ENCODE peak calls at places on chromosome 2, in four cellular contexts. One of them, this sample, is unnamed.
A peak's percentile ranks its signal among the peaks of the same experiment; 100 is the strongest.

GRCh38 chr2:12031871-12032270 is 285.4 kb downstream of the LPIN1 start:
- DNase-seq in GM12878: no peak
- DNase-seq in WTC11: no peak
- DNase-seq in SK-N-SH: no peak
- DNase-seq in this sample: no peak

GRCh38 chr2:60316381-60317028 is 236.9 kb downstream of the BCL11A start:
- DNase-seq in WTC11: no peak
- DNase-seq in SK-N-SH: no peak
- DNase-seq in GM12878: no peak
- DNase-seq in this sample: no peak

GRCh38 chr2:74831693-74832530 is 2.0 kb upstream of the HK2 start:
- DNase-seq in SK-N-SH: no peak
- DNase-seq in WTC11: no peak
- DNase-seq in GM12878: no peak
- DNase-seq in this sample: peak; percentile 62

GRCh38 chr2:42040643-42041277 is 7.1 kb upstream of the PKDCC start:
- DNase-seq in SK-N-SH: no peak
- DNase-seq in GM12878: no peak
- DNase-seq in WTC11: no peak
- DNase-seq in this sample: no peak

GRCh38 chr2:48009256-48009655 is 103.0 kb upstream of the FBXO11 start:
- DNase-seq in SK-N-SH: no peak
- DNase-seq in GM12878: no peak
- DNase-seq in WTC11: no peak
- DNase-seq in this sample: no peak

GRCh38 chr2:16635796-16636699 is 29.6 kb downstream of the CYRIA start:
- DNase-seq in SK-N-SH: peak; percentile 66
- DNase-seq in WTC11: no peak
- DNase-seq in GM12878: no peak
- DNase-seq in this sample: peak; percentile 56

GRCh38 chr2:25246558-25247290 is 78.3 kb upstream of the POMC start:
- DNase-seq in GM12878: no peak
- DNase-seq in SK-N-SH: no peak
- DNase-seq in WTC11: no peak
- DNase-seq in this sample: no peak

GRCh38 chr2:38016177-38016576 is 59.8 kb downstream of the CYP1B1 start:
- DNase-seq in GM12878: no peak
- DNase-seq in WTC11: no peak
- DNase-seq in SK-N-SH: no peak
- DNase-seq in this sample: no peak

GRCh38 chr2:20522311-20522710 is 75.4 kb downstream of the RHOB start:
- DNase-seq in WTC11: no peak
- DNase-seq in GM12878: no peak
- DNase-seq in SK-N-SH: no peak
- DNase-seq in this sample: no peak

GRCh38 chr2:27689424-27689823 is 25.7 kb downstream of the SLC4A1AP start:
- DNase-seq in SK-N-SH: no peak
- DNase-seq in GM12878: no peak
- DNase-seq in WTC11: no peak
- DNase-seq in this sample: no peak

GRCh38 chr2:105573910-105574655 is 170.6 kb upstream of the NCK2 start:
- DNase-seq in GM12878: no peak
- DNase-seq in SK-N-SH: no peak
- DNase-seq in WTC11: no peak
- DNase-seq in this sample: no peak

GRCh38 chr2:7517122-7517487 is 599.9 kb downstream of the RNF144A start:
- DNase-seq in SK-N-SH: peak; percentile 39
- DNase-seq in WTC11: no peak
- DNase-seq in GM12878: no peak
- DNase-seq in this sample: no peak

GRCh38 chr2:96271995-96272394 is 6.0 kb downstream of the CIAO1 start:
- DNase-seq in SK-N-SH: no peak
- DNase-seq in WTC11: no peak
- DNase-seq in GM12878: no peak
- DNase-seq in this sample: no peak

GRCh38 chr2:133769036-133769435 is 200.8 kb upstream of the NCKAP5 start:
- DNase-seq in GM12878: no peak
- DNase-seq in WTC11: no peak
- DNase-seq in SK-N-SH: no peak
- DNase-seq in this sample: no peak

GRCh38 chr2:29259221-29259620 is 144.0 kb downstream of the CLIP4 start:
- DNase-seq in WTC11: no peak
- DNase-seq in GM12878: no peak
- DNase-seq in SK-N-SH: no peak
- DNase-seq in this sample: no peak

GRCh38 chr2:59449264-59449663 is 1104.2 kb downstream of the BCL11A start:
- DNase-seq in WTC11: no peak
- DNase-seq in SK-N-SH: no peak
- DNase-seq in GM12878: no peak
- DNase-seq in this sample: no peak

GRCh38 chr2:215034154-215034553 is 104.3 kb downstream of the ABCA12 start:
- DNase-seq in SK-N-SH: no peak
- DNase-seq in WTC11: no peak
- DNase-seq in GM12878: no peak
- DNase-seq in this sample: no peak
- TF ChIP-seq USF1 in SK-N-SH: no peak
- TF ChIP-seq USF1 in WTC11: no peak
- TF ChIP-seq USF1 in GM12878: no peak
- TF ChIP-seq USF1 in this sample: no peak

GRCh38 chr2:65177754-65178442 is 48.0 kb upstream of the RAB1A start:
- DNase-seq in GM12878: no peak
- DNase-seq in SK-N-SH: no peak
- DNase-seq in WTC11: no peak
- DNase-seq in this sample: no peak
- TF ChIP-seq USF1 in GM12878: no peak
- TF ChIP-seq USF1 in SK-N-SH: no peak
- TF ChIP-seq USF1 in WTC11: no peak
- TF ChIP-seq USF1 in this sample: no peak

DNA sequence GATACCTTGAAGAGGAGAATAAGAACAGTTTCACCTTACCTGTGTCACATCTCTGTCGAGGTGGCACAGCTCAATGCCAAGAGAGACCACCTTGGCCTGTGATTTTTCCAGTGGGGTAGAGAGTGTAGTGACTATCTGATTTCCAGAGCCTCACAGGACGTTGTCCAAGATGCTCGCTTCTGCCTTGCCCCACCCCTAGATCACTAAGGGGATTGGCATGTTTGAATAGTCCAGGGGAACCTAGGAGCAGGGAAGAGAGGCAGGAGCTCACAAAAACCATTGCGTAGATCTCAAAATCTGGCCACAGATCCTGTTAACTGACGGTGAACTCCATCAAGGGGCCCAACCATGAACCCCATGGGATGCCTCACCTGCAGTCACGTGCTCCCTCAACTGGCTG is 24.2 kb downstream of the TMEM178A start:
- DNase-seq in SK-N-SH: no peak
- DNase-seq in GM12878: no peak
- DNase-seq in WTC11: no peak
- DNase-seq in this sample: no peak
- TF ChIP-seq USF1 in SK-N-SH: no peak
- TF ChIP-seq USF1 in GM12878: no peak
- TF ChIP-seq USF1 in WTC11: no peak
- TF ChIP-seq USF1 in this sample: no peak

GRCh38 chr2:18518116-18519111 is 42.0 kb downstream of the RDH14 start:
- DNase-seq in WTC11: no peak
- DNase-seq in SK-N-SH: no peak
- DNase-seq in GM12878: no peak
- DNase-seq in this sample: no peak
- TF ChIP-seq USF1 in WTC11: no peak
- TF ChIP-seq USF1 in SK-N-SH: no peak
- TF ChIP-seq USF1 in GM12878: no peak
- TF ChIP-seq USF1 in this sample: no peak

GRCh38 chr2:39061280-39061679 is 59.6 kb downstream of the SOS1 start:
- DNase-seq in GM12878: no peak
- DNase-seq in SK-N-SH: no peak
- DNase-seq in WTC11: no peak
- DNase-seq in this sample: no peak

GRCh38 chr2:39062320-39062719 is 58.5 kb downstream of the SOS1 start:
- DNase-seq in WTC11: no peak
- DNase-seq in SK-N-SH: no peak
- DNase-seq in GM12878: no peak
- DNase-seq in this sample: no peak

GRCh38 chr2:39058101-39058500 is 62.8 kb downstream of the SOS1 start:
- DNase-seq in SK-N-SH: no peak
- DNase-seq in WTC11: no peak
- DNase-seq in GM12878: no peak
- DNase-seq in this sample: no peak

DNA sequence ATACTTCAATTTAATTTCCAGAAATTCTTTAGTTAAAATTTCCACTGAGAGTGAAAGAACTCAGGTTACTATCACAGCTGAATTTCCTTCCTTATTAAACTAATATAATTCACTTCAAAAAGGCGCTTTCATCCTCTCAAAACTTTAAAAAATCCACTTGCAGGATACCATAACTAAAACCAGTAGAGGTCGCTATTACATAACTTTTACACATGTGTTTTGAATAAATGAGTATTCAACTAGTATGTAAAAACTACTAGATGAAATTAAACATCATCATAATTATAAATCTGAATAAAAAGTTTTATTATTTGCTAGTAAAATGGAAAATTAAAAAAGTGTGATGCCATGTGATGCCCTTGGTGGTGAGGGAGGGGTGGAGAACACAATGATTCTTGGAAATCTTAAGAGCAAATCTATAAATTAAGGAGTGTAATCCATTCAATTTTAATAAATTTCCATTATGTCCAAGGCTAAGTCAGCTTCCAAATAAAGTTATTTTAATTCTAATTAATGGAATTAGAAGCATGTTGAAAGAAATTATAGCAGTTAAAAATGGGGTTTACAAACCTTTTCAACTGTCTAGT is 61.4 kb downstream of the SOS1 start:
- DNase-seq in SK-N-SH: peak; percentile 48
- DNase-seq in GM12878: no peak
- DNase-seq in WTC11: no peak
- DNase-seq in this sample: peak; percentile 13
- TF ChIP-seq USF1 in SK-N-SH: no peak
- TF ChIP-seq USF1 in GM12878: no peak
- TF ChIP-seq USF1 in WTC11: no peak
- TF ChIP-seq USF1 in this sample: no peak